ENCODE peak calls at places on chromosomes 13 and 19, in six cellular contexts. One of them, this sample, is unnamed.

GRCh38 chr19:18849838-18850400 is 18.2 kb downstream of the UPF1 start:
- DNase-seq in uterus: peak; percentile 20
- DNase-seq in testis: no peak
- DNase-seq in endothelial cell of umbilical vein: no peak
- DNase-seq in tibial nerve: no peak
- DNase-seq in thyroid gland: no peak
- DNase-seq in this sample: no peak

GRCh38 chr19:35986664-35987570 is 8.1 kb upstream of the SDHAF1 start:
- DNase-seq in thyroid gland: peak; percentile 26
- DNase-seq in tibial nerve: no peak
- DNase-seq in testis: peak; percentile 32
- DNase-seq in uterus: no peak
- DNase-seq in endothelial cell of umbilical vein: no peak
- DNase-seq in this sample: peak; percentile 25

GRCh38 chr19:19385900-19386339 is 19.6 kb upstream of the GATAD2A start:
- DNase-seq in endothelial cell of umbilical vein: peak; percentile 30
- DNase-seq in testis: no peak
- DNase-seq in tibial nerve: no peak
- DNase-seq in uterus: no peak
- DNase-seq in thyroid gland: no peak
- DNase-seq in this sample: no peak

GRCh38 chr13:25633108-25633507 is 261.3 kb downstream of the ATP8A2 start:
- DNase-seq in endothelial cell of umbilical vein: no peak
- DNase-seq in testis: no peak
- DNase-seq in thyroid gland: no peak
- DNase-seq in uterus: no peak
- DNase-seq in tibial nerve: no peak
- DNase-seq in this sample: no peak

GRCh38 chr13:78197231-78197630 is 278.6 kb upstream of the EDNRB start:
- DNase-seq in testis: no peak
- DNase-seq in endothelial cell of umbilical vein: no peak
- DNase-seq in tibial nerve: no peak
- DNase-seq in thyroid gland: no peak
- DNase-seq in uterus: no peak
- DNase-seq in this sample: no peak

GRCh38 chr19:16232568-16232967 is 34.9 kb downstream of the AP1M1 start:
- DNase-seq in thyroid gland: no peak
- DNase-seq in testis: no peak
- DNase-seq in endothelial cell of umbilical vein: no peak
- DNase-seq in tibial nerve: no peak
- DNase-seq in uterus: no peak
- DNase-seq in this sample: no peak

GRCh38 chr13:97753942-97754670 is 199.4 kb upstream of the IPO5 start:
- DNase-seq in tibial nerve: no peak
- DNase-seq in testis: no peak
- DNase-seq in uterus: no peak
- DNase-seq in endothelial cell of umbilical vein: no peak
- DNase-seq in thyroid gland: no peak
- DNase-seq in this sample: no peak

GRCh38 chr19:14333101-14333871 is 48.0 kb upstream of the ADGRE5 start:
- DNase-seq in endothelial cell of umbilical vein: no peak
- DNase-seq in testis: peak; percentile 16
- DNase-seq in thyroid gland: no peak
- DNase-seq in tibial nerve: no peak
- DNase-seq in uterus: no peak
- DNase-seq in this sample: peak; percentile 15

GRCh38 chr19:861756-862528 is 2.5 kb downstream of the CFD start:
- DNase-seq in tibial nerve: no peak
- DNase-seq in uterus: no peak
- DNase-seq in testis: peak; percentile 68
- DNase-seq in thyroid gland: no peak
- DNase-seq in endothelial cell of umbilical vein: no peak
- DNase-seq in this sample: no peak

GRCh38 chr19:2064788-2065524 is 13.9 kb upstream of the MKNK2 start:
- DNase-seq in testis: peak; percentile 67
- DNase-seq in tibial nerve: no peak
- DNase-seq in uterus: no peak
- DNase-seq in endothelial cell of umbilical vein: no peak
- DNase-seq in thyroid gland: no peak
- DNase-seq in this sample: peak; percentile 67

GRCh38 chr13:40787062-40787461 is 2.3 kb upstream of the SLC25A15 start:
- DNase-seq in thyroid gland: no peak
- DNase-seq in uterus: no peak
- DNase-seq in endothelial cell of umbilical vein: no peak
- DNase-seq in testis: no peak
- DNase-seq in tibial nerve: no peak
- DNase-seq in this sample: no peak

GRCh38 chr13:41811588-41812021 is 149.3 kb downstream of the VWA8 start:
- DNase-seq in endothelial cell of umbilical vein: no peak
- DNase-seq in uterus: no peak
- DNase-seq in thyroid gland: no peak
- DNase-seq in testis: no peak
- DNase-seq in tibial nerve: no peak
- DNase-seq in this sample: no peak

GRCh38 chr19:36225219-36225892 is 10.4 kb downstream of the ZNF146 start:
- DNase-seq in uterus: no peak
- DNase-seq in endothelial cell of umbilical vein: peak; percentile 72
- DNase-seq in tibial nerve: no peak
- DNase-seq in testis: no peak
- DNase-seq in thyroid gland: no peak
- DNase-seq in this sample: no peak

GRCh38 chr19:31289976-31290375 is 59.3 kb downstream of the TSHZ3 start:
- DNase-seq in uterus: no peak
- DNase-seq in endothelial cell of umbilical vein: no peak
- DNase-seq in thyroid gland: no peak
- DNase-seq in tibial nerve: no peak
- DNase-seq in testis: no peak
- DNase-seq in this sample: no peak

GRCh38 chr19:16386619-16387240 is 62.1 kb downstream of the KLF2 start:
- DNase-seq in testis: peak; percentile 77
- DNase-seq in uterus: peak; percentile 61
- DNase-seq in endothelial cell of umbilical vein: peak; percentile 72
- DNase-seq in thyroid gland: peak; percentile 47
- DNase-seq in tibial nerve: peak; percentile 69
- DNase-seq in this sample: peak; percentile 62

GRCh38 chr19:49085020-49085867 is at the start of gene SNRNP70:
- DNase-seq in thyroid gland: peak; percentile 99
- DNase-seq in testis: peak; percentile 98
- DNase-seq in uterus: peak; percentile 99
- DNase-seq in tibial nerve: peak; percentile 95
- DNase-seq in endothelial cell of umbilical vein: peak; percentile 99
- DNase-seq in this sample: peak; percentile 100
- H3K27ac ChIP-seq in thyroid gland: peak within 1 kb of the TSS; percentile 70
- H3K27ac ChIP-seq in testis: peak within 1 kb of the TSS; percentile 87
- H3K27ac ChIP-seq in uterus: peak within 1 kb of the TSS; percentile 81
- H3K27ac ChIP-seq in tibial nerve: peak within 1 kb of the TSS; percentile 90
- H3K27ac ChIP-seq in endothelial cell of umbilical vein: peak within 1 kb of the TSS; percentile 73
- H3K27ac ChIP-seq in this sample: peak within 1 kb of the TSS; percentile 42

DNA sequence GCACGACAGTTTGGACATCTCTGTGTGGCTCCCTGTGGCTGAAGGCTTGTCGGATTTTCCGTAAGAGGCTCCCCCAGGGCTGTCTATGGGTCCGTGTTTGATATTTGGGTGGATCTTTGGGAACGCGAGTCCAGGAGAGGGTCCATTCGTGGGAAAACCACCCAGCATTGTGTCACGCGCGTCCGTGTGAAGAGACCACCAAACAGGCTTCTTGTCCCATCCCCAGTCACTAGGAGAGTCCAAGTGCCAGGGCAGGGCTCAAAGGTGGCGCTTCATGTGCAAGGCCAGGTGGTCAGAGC is 2.4 kb downstream of the KLF1 start:
- DNase-seq in thyroid gland: no peak
- DNase-seq in uterus: no peak
- DNase-seq in tibial nerve: no peak
- DNase-seq in endothelial cell of umbilical vein: no peak
- DNase-seq in testis: no peak
- DNase-seq in this sample: no peak
- H3K4me3 ChIP-seq in thyroid gland: no peak overlapping the region
- H3K4me3 ChIP-seq in uterus: no peak overlapping the region
- H3K4me3 ChIP-seq in tibial nerve: no peak overlapping the region
- H3K4me3 ChIP-seq in endothelial cell of umbilical vein: no peak overlapping the region
- H3K4me3 ChIP-seq in testis: peak overlapping the region; percentile 48
- H3K4me3 ChIP-seq in this sample: peak overlapping the region; percentile 61

DNA sequence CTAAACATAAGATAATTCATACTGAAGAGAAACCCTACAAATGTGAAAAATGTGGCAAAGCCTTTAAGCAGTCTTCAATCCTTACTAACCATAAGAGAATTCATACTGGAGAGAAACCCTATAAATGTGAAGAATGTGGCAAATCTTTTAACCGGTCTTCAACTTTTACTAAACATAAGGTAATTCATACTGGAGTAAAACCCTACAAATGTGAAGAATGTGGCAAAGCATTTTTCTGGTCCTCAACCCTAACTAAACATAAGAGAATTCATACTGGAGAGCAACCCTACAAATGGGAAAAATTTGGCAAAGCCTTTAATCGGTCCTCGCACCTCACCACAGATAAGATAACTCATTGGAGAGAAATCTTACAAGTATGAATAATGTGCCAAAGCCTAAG is 40.6 kb downstream of the ZNF254 start:
- DNase-seq in uterus: no peak
- DNase-seq in tibial nerve: no peak
- DNase-seq in endothelial cell of umbilical vein: no peak
- DNase-seq in thyroid gland: no peak
- DNase-seq in testis: no peak
- DNase-seq in this sample: no peak
- TF ChIP-seq POLR2A in uterus: no peak
- TF ChIP-seq POLR2A in tibial nerve: no peak
- TF ChIP-seq POLR2A in endothelial cell of umbilical vein: no peak
- TF ChIP-seq POLR2A in thyroid gland: no peak
- TF ChIP-seq POLR2A in testis: no peak
- TF ChIP-seq POLR2A in this sample: no peak

GRCh38 chr13:66933994-66934393 is 296.1 kb downstream of the PCDH9 start:
- DNase-seq in tibial nerve: no peak
- DNase-seq in uterus: no peak
- DNase-seq in thyroid gland: no peak
- DNase-seq in endothelial cell of umbilical vein: no peak
- DNase-seq in testis: no peak
- DNase-seq in this sample: no peak
- H3K27ac ChIP-seq in tibial nerve: no peak overlapping the region
- H3K27ac ChIP-seq in uterus: no peak overlapping the region
- H3K27ac ChIP-seq in thyroid gland: no peak overlapping the region
- H3K27ac ChIP-seq in endothelial cell of umbilical vein: no peak overlapping the region
- H3K27ac ChIP-seq in testis: no peak overlapping the region
- H3K27ac ChIP-seq in this sample: no peak overlapping the region

GRCh38 chr13:27709779-27710178 is 82.5 kb upstream of the GSX1 start:
- DNase-seq in uterus: no peak
- DNase-seq in endothelial cell of umbilical vein: no peak
- DNase-seq in testis: no peak
- DNase-seq in tibial nerve: no peak
- DNase-seq in thyroid gland: no peak
- DNase-seq in this sample: no peak

GRCh38 chr13:27708325-27708724 is 84.0 kb upstream of the GSX1 start:
- DNase-seq in tibial nerve: no peak
- DNase-seq in thyroid gland: no peak
- DNase-seq in testis: no peak
- DNase-seq in uterus: no peak
- DNase-seq in endothelial cell of umbilical vein: no peak
- DNase-seq in this sample: no peak

DNA sequence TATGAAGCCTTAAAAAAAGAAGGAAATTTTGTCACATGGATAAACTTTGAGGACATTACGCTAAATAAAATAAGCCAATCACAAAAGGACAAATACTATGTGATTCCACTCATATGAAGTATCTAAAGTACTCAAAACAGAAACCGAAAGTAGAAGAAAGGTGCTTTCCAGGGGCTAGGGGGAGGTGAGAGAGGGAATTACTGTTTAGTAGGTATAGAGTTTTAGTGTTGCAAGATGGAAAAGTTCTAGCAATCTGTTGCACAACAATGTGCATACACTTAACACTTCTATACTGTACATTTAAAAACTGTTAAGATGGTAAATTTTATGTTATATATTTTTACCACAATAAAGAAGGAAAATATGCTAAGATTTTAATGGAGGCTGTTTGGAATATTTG is 83.0 kb downstream of the POLR1D start:
- DNase-seq in thyroid gland: no peak
- DNase-seq in testis: no peak
- DNase-seq in tibial nerve: no peak
- DNase-seq in endothelial cell of umbilical vein: no peak
- DNase-seq in uterus: no peak
- DNase-seq in this sample: no peak
- H3K4me3 ChIP-seq in thyroid gland: no peak overlapping the region
- H3K4me3 ChIP-seq in testis: no peak overlapping the region
- H3K4me3 ChIP-seq in tibial nerve: no peak overlapping the region
- H3K4me3 ChIP-seq in endothelial cell of umbilical vein: no peak overlapping the region
- H3K4me3 ChIP-seq in uterus: no peak overlapping the region
- H3K4me3 ChIP-seq in this sample: no peak overlapping the region

DNA sequence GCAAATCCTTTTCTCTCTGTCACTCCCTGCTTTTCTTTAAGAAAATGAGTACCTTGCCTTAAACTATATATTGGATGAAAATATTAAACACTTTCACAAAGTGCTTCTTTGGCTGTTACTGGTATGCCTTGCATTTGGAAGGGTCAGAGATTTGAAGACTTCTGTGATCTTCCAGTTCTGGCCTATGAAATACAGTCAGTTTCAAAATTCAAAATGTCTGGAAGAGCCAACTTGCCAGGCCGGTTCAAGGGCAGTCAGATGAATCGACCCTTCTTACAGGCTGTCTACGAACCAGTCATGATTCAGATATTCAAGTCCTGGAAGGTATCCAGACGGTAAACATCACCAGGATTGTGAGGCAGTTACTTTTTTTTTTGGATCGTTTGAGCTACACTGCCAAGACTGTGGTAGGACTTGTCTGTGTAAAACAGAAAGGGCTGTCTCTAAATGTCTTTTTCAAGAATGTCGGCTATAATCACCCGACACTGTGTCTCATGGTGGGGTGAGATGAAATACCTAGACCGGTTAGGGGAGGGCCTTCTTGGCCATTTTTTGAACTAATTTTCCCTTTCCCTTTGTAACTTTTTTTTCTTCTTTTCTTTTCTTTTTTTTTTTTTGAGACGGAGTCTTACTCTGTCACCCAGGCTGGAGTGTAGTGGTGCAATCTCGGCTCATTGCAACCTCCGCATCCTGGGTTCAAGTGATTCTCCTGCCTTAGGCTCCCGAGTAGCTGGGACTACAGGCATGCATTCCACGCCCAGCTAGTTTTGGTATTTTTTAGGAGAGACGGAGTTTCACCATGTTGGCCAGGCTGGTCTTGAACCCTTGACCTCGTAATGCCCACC is 11.2 kb downstream of the ACTN4 start:
- DNase-seq in endothelial cell of umbilical vein: peak; percentile 98
- DNase-seq in thyroid gland: peak; percentile 77
- DNase-seq in uterus: no peak
- DNase-seq in testis: peak; percentile 71
- DNase-seq in tibial nerve: no peak
- DNase-seq in this sample: no peak
- TF ChIP-seq POLR2A in endothelial cell of umbilical vein: no peak
- TF ChIP-seq POLR2A in thyroid gland: no peak
- TF ChIP-seq POLR2A in uterus: peak; percentile 36
- TF ChIP-seq POLR2A in testis: no peak
- TF ChIP-seq POLR2A in tibial nerve: no peak
- TF ChIP-seq POLR2A in this sample: no peak

GRCh38 chr13:80604094-80604493 is 263.2 kb upstream of the SPRY2 start:
- DNase-seq in thyroid gland: no peak
- DNase-seq in uterus: no peak
- DNase-seq in testis: peak; percentile 38
- DNase-seq in tibial nerve: peak; percentile 20
- DNase-seq in endothelial cell of umbilical vein: no peak
- DNase-seq in this sample: peak; percentile 32
- H3K27ac ChIP-seq in thyroid gland: no peak overlapping the region
- H3K27ac ChIP-seq in uterus: peak overlapping the region; percentile 40
- H3K27ac ChIP-seq in testis: no peak overlapping the region
- H3K27ac ChIP-seq in tibial nerve: peak overlapping the region; percentile 48
- H3K27ac ChIP-seq in endothelial cell of umbilical vein: no peak overlapping the region
- H3K27ac ChIP-seq in this sample: no peak overlapping the region

This sample was measured in heart left ventricle.